ENCODE peak calls at places on chromosome 19, in six cellular contexts. L, T, D, Q, Y and H are unnamed samples.
A peak's percentile ranks its signal among the peaks of the same experiment; 100 is the strongest.

GRCh38 chr19:33175886-33176669 is 18.1 kb upstream of the LRP3 start:
- DNase-seq in Q (no peak), Y (no peak), D (no peak), L (no peak), T (no peak), H (no peak)

GRCh38 chr19:41430907-41431306 is 3.7 kb upstream of the B3GNT8 start:
- DNase-seq in Y (no peak), Q (no peak), L (no peak), D (no peak), T (no peak), H (no peak)

GRCh38 chr19:19402656-19403372 is 2.7 kb upstream of the GATAD2A start:
- DNase-seq in L (no peak), Q (no peak), T (no peak), Y (no peak), D (peak; percentile 58), H (peak; percentile 56)

GRCh38 chr19:35856546-35857149 is at the start of gene KIRREL2:
- DNase-seq in Q (no peak), D (no peak), L (no peak), Y (peak; percentile 46), T (no peak), H (no peak)

GRCh38 chr19:33080761-33081681 is at the start of gene GPATCH1:
- DNase-seq in T (peak; percentile 92), Y (peak; percentile 94), L (no peak), D (peak; percentile 90), Q (peak; percentile 91), H (peak; percentile 63)

GRCh38 chr19:2431318-2432055 is 4.1 kb upstream of the TIMM13 start:
- DNase-seq in L (no peak), Y (no peak), T (no peak), Q (no peak), D (no peak), H (no peak)

GRCh38 chr19:6551607-6552450 is 21.0 kb downstream of the TNFSF9 start:
- DNase-seq in Q (no peak), Y (peak; percentile 86), L (no peak), T (no peak), D (no peak), H (no peak)

GRCh38 chr19:47239610-47240296 is 8.8 kb upstream of the BBC3 start:
- DNase-seq in Q (no peak), L (no peak), D (no peak), Y (peak; percentile 32), T (no peak), H (no peak)

GRCh38 chr19:797528-798414 is 519 bp downstream of the PTBP1 start:
- DNase-seq in L (no peak), T (peak; percentile 87), D (peak; percentile 85), Q (peak; percentile 92), Y (peak; percentile 98), H (peak; percentile 49)

GRCh38 chr19:4976412-4977298 is 7.7 kb downstream of the KDM4B start:
- DNase-seq in D (peak; percentile 97), Y (peak; percentile 47), L (peak; percentile 88), T (no peak), Q (peak; percentile 57), H (peak; percentile 93)

GRCh38 chr19:911197-912033 is 1.6 kb downstream of the R3HDM4 start:
- DNase-seq in D (no peak), Q (no peak), Y (no peak), L (no peak), T (no peak), H (no peak)

GRCh38 chr19:18263324-18264215 is 10.7 kb downstream of the IQCN start:
- DNase-seq in L (no peak), Y (no peak), D (no peak), T (no peak), Q (no peak), H (no peak)

GRCh38 chr19:10122066-10122465 is 2.4 kb upstream of the EIF3G start:
- DNase-seq in D (no peak), Y (no peak), T (no peak), L (no peak), Q (no peak), H (no peak)

GRCh38 chr19:51274037-51274370 is 23.1 kb downstream of the SIGLECL1 start:
- DNase-seq in Y (no peak), T (no peak), D (no peak), L (no peak), Q (no peak), H (no peak)

GRCh38 chr19:32458500-32459123 is 53.0 kb downstream of the DPY19L3 start:
- DNase-seq in Q (no peak), D (no peak), T (no peak), Y (peak; percentile 44), L (no peak), H (peak; percentile 19)

GRCh38 chr19:1837625-1838105 is 10.6 kb downstream of the REXO1 start:
- DNase-seq in Q (no peak), L (no peak), D (peak; percentile 41), T (peak; percentile 66), Y (peak; percentile 85), H (no peak)

GRCh38 chr19:18523841-18524240 is 2.0 kb upstream of the ELL start:
- DNase-seq in Y (no peak), L (no peak), Q (no peak), D (no peak), T (no peak), H (no peak)

GRCh38 chr19:45613926-45614725 is 12.1 kb upstream of the GPR4 start:
- DNase-seq in Y (peak; percentile 81), T (peak; percentile 87), Q (no peak), D (peak; percentile 96), L (no peak), H (peak; percentile 96)

GRCh38 chr19:28349604-28350003 is 863.3 kb downstream of the UQCRFS1 start:
- DNase-seq in T (no peak), Y (no peak), L (no peak), Q (no peak), D (no peak), H (no peak)

GRCh38 chr19:31478241-31478640 is 129.0 kb upstream of the TSHZ3 start:
- DNase-seq in Q (no peak), L (no peak), T (no peak), D (no peak), Y (no peak), H (no peak)

GRCh38 chr19:4547303-4548237 is 7.7 kb upstream of the LRG1 start:
- DNase-seq in Q (no peak), Y (no peak), L (no peak), D (peak; percentile 54), T (no peak), H (no peak)

GRCh38 chr19:862529-863304 is 3.3 kb downstream of the CFD start:
- DNase-seq in Q (no peak), D (peak; percentile 57), T (no peak), L (no peak), Y (peak; percentile 80), H (peak; percentile 62)

GRCh38 chr19:5951338-5951861 is 26.5 kb downstream of the RANBP3 start:
- DNase-seq in D (no peak), Q (no peak), Y (peak; percentile 64), T (no peak), L (no peak), H (no peak)

GRCh38 chr19:45798995-45799517 is 6.4 kb upstream of the DMWD start:
- DNase-seq in L (no peak), D (peak; percentile 77), T (peak; percentile 51), Y (peak; percentile 81), Q (peak; percentile 60), H (peak; percentile 50)

GRCh38 chr19:30662211-30662861 is 290.2 kb downstream of the ZNF536 start:
- DNase-seq in Y (no peak), T (no peak), D (no peak), L (no peak), Q (no peak), H (no peak)

GRCh38 chr19:18433039-18433691 is 4.8 kb downstream of the ISYNA1 start:
- DNase-seq in L (no peak), T (no peak), Q (no peak), D (no peak), Y (peak; percentile 60), H (no peak)

GRCh38 chr19:18339703-18340102 is 695 bp upstream of the PGPEP1 start:
- DNase-seq in D (no peak), T (peak; percentile 42), L (no peak), Y (no peak), Q (no peak), H (no peak)